ENCODE peak calls at places on chromosomes 6 and 20, in eight cellular contexts. R is OCI-M1; W is GDM1; Y is stimulated activated CD4-positive, alpha-beta T cell treated with anti-CD3 and anti-CD28 coated beads, Interleukin-4, amount 100 ng/mL, for 48 hours; P is heart right ventricle; X is GM23338; V is iris pigment epithelial cell; U is psoas muscle. Z is an unnamed sample.

GRCh38 chr6:91079939-91080338 is 493.1 kb upstream of the MAP3K7 start:
- DNase-seq in R (no peak), W (no peak), Y (no peak), P (no peak), X (peak; percentile 28), V (peak; percentile 0), U (no peak), Z (no peak)

GRCh38 chr6:154615483-154616025 is 105.1 kb upstream of the CNKSR3 start:
- DNase-seq in R (peak; percentile 96), W (no peak), Y (no peak), P (peak; percentile 61), X (peak; percentile 19), V (peak; percentile 50), U (peak; percentile 60), Z (peak; percentile 68)

GRCh38 chr20:51420111-51420510 is 122.4 kb downstream of the NFATC2 start:
- DNase-seq in R (no peak), W (no peak), Y (no peak), P (no peak), X (no peak), V (peak; percentile 79), U (no peak), Z (no peak)

GRCh38 chr20:8334641-8335040 is 202.6 kb downstream of the PLCB1 start:
- DNase-seq in R (no peak), W (no peak), Y (no peak), P (no peak), X (no peak), V (no peak), U (no peak), Z (no peak)

GRCh38 chr6:136289327-136289578 is 393 bp downstream of the BCLAF1 start:
- DNase-seq in R (peak; percentile 96), W (peak; percentile 89), Y (peak; percentile 85), P (peak; percentile 92), X (peak; percentile 95), V (peak; percentile 85), U (peak; percentile 97), Z (peak; percentile 93)

GRCh38 chr6:101626264-101626663 is 232.8 kb downstream of the GRIK2 start:
- DNase-seq in R (peak; percentile 8), W (no peak), Y (no peak), P (no peak), X (peak; percentile 6), V (no peak), U (no peak), Z (no peak)

GRCh38 chr20:419556-420168 is 11.6 kb downstream of the RBCK1 start:
- DNase-seq in R (no peak), W (no peak), Y (no peak), P (no peak), X (peak; percentile 41), V (no peak), U (no peak), Z (no peak)

GRCh38 chr6:163814494-163815364 is 400.2 kb downstream of the QKI start:
- DNase-seq in R (no peak), W (no peak), Y (no peak), P (no peak), X (no peak), V (peak; percentile 85), U (peak; percentile 83), Z (no peak)

GRCh38 chr6:93663111-93663510 is 243.8 kb upstream of the EPHA7 start:
- DNase-seq in R (no peak), W (no peak), Y (no peak), P (no peak), X (no peak), V (no peak), U (no peak), Z (no peak)

GRCh38 chr6:25366785-25367657 is 87.8 kb downstream of the CARMIL1 start:
- DNase-seq in R (peak; percentile 31), W (peak; percentile 2), Y (no peak), P (no peak), X (no peak), V (no peak), U (no peak), Z (no peak)

GRCh38 chr6:108561742-108562502 is 1.2 kb downstream of the FOXO3 start:
- DNase-seq in R (peak; percentile 82), W (no peak), Y (no peak), P (peak; percentile 29), X (peak; percentile 46), V (peak; percentile 28), U (peak; percentile 71), Z (no peak)

GRCh38 chr20:353166-353565 is 6.3 kb downstream of the NRSN2 start:
- DNase-seq in R (no peak), W (no peak), Y (no peak), P (no peak), X (no peak), V (no peak), U (no peak), Z (no peak)

GRCh38 chr20:50395258-50395729 is 114.9 kb upstream of the PTPN1 start:
- DNase-seq in R (no peak), W (no peak), Y (no peak), P (peak; percentile 44), X (no peak), V (peak; percentile 48), U (peak; percentile 97), Z (peak; percentile 90)

GRCh38 chr20:22529150-22530019 is 55.0 kb downstream of the FOXA2 start:
- DNase-seq in R (no peak), W (no peak), Y (no peak), P (no peak), X (no peak), V (no peak), U (no peak), Z (no peak)

GRCh38 chr6:36623547-36624459 is 29.6 kb downstream of the SRSF3 start:
- DNase-seq in R (peak; percentile 89), W (peak; percentile 69), Y (peak; percentile 74), P (peak; percentile 91), X (peak; percentile 92), V (peak; percentile 70), U (peak; percentile 90), Z (peak; percentile 94)

GRCh38 chr6:165231581-165232276 is 77.7 kb downstream of the C6orf118 start:
- DNase-seq in R (peak; percentile 59), W (no peak), Y (no peak), P (peak; percentile 22), X (peak; percentile 54), V (no peak), U (no peak), Z (no peak)

GRCh38 chr6:44342052-44342451 is 398 bp upstream of the SPATS1 start:
- DNase-seq in R (peak; percentile 84), W (no peak), Y (no peak), P (no peak), X (no peak), V (no peak), U (no peak), Z (no peak)

GRCh38 chr20:61926796-61927192 is 138.9 kb downstream of the TAF4 start:
- DNase-seq in R (no peak), W (no peak), Y (no peak), P (no peak), X (no peak), V (no peak), U (peak; percentile 7), Z (no peak)

GRCh38 chr20:17654649-17655285 is 27.3 kb downstream of the RRBP1 start:
- DNase-seq in R (peak; percentile 23), W (no peak), Y (no peak), P (no peak), X (peak; percentile 91), V (peak; percentile 45), U (peak; percentile 65), Z (no peak)

GRCh38 chr6:27213544-27214125 is 33.9 kb upstream of the PRSS16 start:
- DNase-seq in R (peak; percentile 83), W (no peak), Y (no peak), P (no peak), X (peak; percentile 72), V (peak; percentile 36), U (no peak), Z (no peak)

Z was measured in right atrium auricular region.